ENCODE peak calls at places on chromosomes 7 and 10, in four cellular contexts. E is K562, U is HepG2, Q is GM12878. W is an unnamed sample.

GRCh38 chr10:34710391-34710751 is 104.7 kb downstream of the PARD3 start:
- DNase-seq in E (no peak), U (no peak), Q (no peak), W (no peak)

GRCh38 chr7:128017880-128018845 is 13.1 kb downstream of the LRRC4 start:
- DNase-seq in E (no peak), U (no peak), Q (no peak), W (no peak)

GRCh38 chr7:71173955-71174354 is 42.0 kb downstream of the GALNT17 start:
- DNase-seq in E (no peak), U (no peak), Q (no peak), W (no peak)

GRCh38 chr10:62613429-62613828 is 191.1 kb upstream of the ADO start:
- DNase-seq in E (no peak), U (no peak), Q (no peak), W (no peak)

GRCh38 chr7:108419961-108420360 is 36.3 kb downstream of the NRCAM start:
- DNase-seq in E (no peak), U (no peak), Q (no peak), W (no peak)

GRCh38 chr7:55476071-55476803 is 96.1 kb downstream of the VOPP1 start:
- DNase-seq in E (no peak), U (no peak), Q (no peak), W (no peak)

GRCh38 chr7:138000081-138000701 is 1.7 kb downstream of the CREB3L2 start:
- DNase-seq in E (peak), U (peak), Q (no peak), W (peak)

GRCh38 chr7:101912711-101913110 is 95.3 kb downstream of the CUX1 start:
- DNase-seq in E (no peak), U (no peak), Q (no peak), W (no peak)

GRCh38 chr7:19920200-19920599 is 146.8 kb upstream of the TMEM196 start:
- DNase-seq in E (no peak), U (no peak), Q (no peak), W (no peak)

GRCh38 chr7:121302214-121302745 is 26.5 kb upstream of the WNT16 start:
- DNase-seq in E (no peak), U (no peak), Q (no peak), W (no peak)

GRCh38 chr10:112966191-112966855 is 16.3 kb downstream of the TCF7L2 start:
- DNase-seq in E (no peak), U (no peak), Q (no peak), W (no peak)

GRCh38 chr7:69656890-69657289 is 58.6 kb downstream of the AUTS2 start:
- DNase-seq in E (no peak), U (no peak), Q (no peak), W (no peak)

GRCh38 chr7:47479821-47480575 is 101.9 kb downstream of the TNS3 start:
- DNase-seq in E (no peak), U (no peak), Q (no peak), W (no peak)

GRCh38 chr7:23713285-23714235 is 3.5 kb downstream of the STK31 start:
- DNase-seq in E (no peak), U (peak), Q (no peak), W (no peak)

GRCh38 chr10:131896403-131896802 is 4.4 kb upstream of the PPP2R2D start:
- DNase-seq in E (no peak), U (no peak), Q (no peak), W (no peak)

GRCh38 chr10:86658261-86658741 is 4.0 kb downstream of the OPN4 start:
- DNase-seq in E (no peak), U (no peak), Q (no peak), W (no peak)

GRCh38 chr7:83366629-83367028 is 203.9 kb upstream of the PCLO start:
- DNase-seq in E (no peak), U (no peak), Q (no peak), W (peak)

GRCh38 chr7:43071604-43072003 is 40.8 kb upstream of the HECW1 start:
- DNase-seq in E (peak), U (no peak), Q (no peak), W (peak)

GRCh38 chr10:100999742-101000601 is at the start of gene LZTS2:
- DNase-seq in E (peak), U (no peak), Q (no peak), W (peak)

GRCh38 chr7:100642534-100642907 is 1.2 kb upstream of the TFR2 start:
- DNase-seq in E (peak), U (peak), Q (no peak), W (peak)

GRCh38 chr10:78404296-78404695 is 370.6 kb downstream of the RPS24 start:
- DNase-seq in E (no peak), U (no peak), Q (no peak), W (no peak)

GRCh38 chr10:125231116-125231812 is 70.9 kb upstream of the CTBP2 start:
- DNase-seq in E (no peak), U (no peak), Q (no peak), W (peak)

GRCh38 chr10:109403551-109403950 is 519.8 kb downstream of the XPNPEP1 start:
- DNase-seq in E (no peak), U (no peak), Q (no peak), W (no peak)

GRCh38 chr7:5234852-5235831 is 45.1 kb downstream of the WIPI2 start:
- DNase-seq in E (no peak), U (no peak), Q (peak), W (no peak)

GRCh38 chr10:26391701-26392695 is 46.1 kb upstream of the APBB1IP start:
- DNase-seq in E (no peak), U (no peak), Q (no peak), W (peak)

GRCh38 chr7:138072726-138073125 is 3.5 kb upstream of the AKR1D1 start:
- DNase-seq in E (no peak), U (no peak), Q (no peak), W (peak)

GRCh38 chr7:158613481-158613880 is 25.9 kb upstream of the PTPRN2 start:
- DNase-seq in E (no peak), U (no peak), Q (peak), W (no peak)

DNA sequence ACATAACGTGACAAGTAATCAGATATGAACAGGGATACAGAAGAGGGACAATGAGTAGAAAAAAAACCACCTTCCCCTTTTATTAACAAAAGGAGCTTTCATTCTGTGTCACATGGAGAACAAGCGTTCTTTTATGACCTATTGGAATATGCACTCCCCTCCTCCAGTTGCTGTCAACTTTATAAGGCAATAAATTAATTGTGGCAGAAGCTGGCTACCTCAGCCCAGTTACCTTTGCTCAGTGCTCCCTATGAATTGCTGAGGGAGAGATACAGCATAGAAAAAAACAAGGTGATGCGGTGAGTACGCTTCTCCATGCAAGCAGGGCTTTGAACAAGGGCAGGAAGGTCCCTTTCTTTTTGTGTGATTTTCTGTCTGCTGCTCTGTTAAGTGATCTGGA is at the start of gene MGAM2:
- DNase-seq in E (no peak), U (no peak), Q (no peak), W (no peak)
- TF ChIP-seq JUNB in E (no peak), U (no peak), Q (no peak), W (no peak)

DNA sequence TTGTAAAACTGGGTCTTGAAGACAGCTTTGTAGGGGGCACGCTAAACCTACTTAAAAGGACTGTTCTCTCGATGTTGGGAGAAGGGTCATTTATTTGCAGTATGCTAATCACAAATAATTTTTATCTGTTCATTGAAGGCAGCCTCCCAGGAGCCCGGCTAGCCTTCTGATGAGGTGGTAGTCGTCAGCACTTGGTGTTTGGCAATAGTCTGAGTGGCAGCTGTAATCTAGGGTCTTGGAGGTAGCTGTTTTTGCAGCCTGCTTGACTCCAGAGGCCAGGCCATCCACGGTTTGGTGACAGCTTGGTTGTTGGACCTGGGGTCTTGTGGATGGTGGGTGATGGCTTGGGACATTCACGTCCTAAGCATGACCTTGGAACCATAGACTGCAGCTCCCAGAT is 2.2 kb downstream of the GTF2IRD1 start:
- DNase-seq in E (no peak), U (no peak), Q (no peak), W (no peak)
- H3K27ac ChIP-seq in E (no peak), U (peak), Q (no peak), W (no peak)

GRCh38 chr7:155466814-155467675 is 9.1 kb downstream of the EN2 start:
- DNase-seq in E (no peak), U (peak), Q (no peak), W (peak)
- TF ChIP-seq EZH2 in E (no peak), U (peak), Q (no peak), W (peak)

DNA sequence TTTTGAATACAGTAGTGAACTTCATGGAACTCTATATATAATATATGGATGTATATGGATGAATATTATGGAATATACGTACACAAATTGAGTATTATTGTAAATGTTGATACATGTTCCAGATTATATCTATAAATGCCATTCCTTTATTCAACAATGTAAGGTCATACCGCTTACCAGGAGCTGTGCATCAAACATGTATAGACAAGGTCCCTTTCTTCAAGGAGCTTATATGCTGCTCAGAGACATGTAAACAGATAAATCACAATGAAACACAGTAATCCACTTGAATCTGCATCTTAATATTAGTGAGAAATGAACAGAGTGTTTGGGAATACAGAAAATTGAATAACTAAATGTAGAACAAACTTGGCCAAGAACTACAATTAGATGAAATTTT is 898 bp upstream of the SEM1 start:
- DNase-seq in E (no peak), U (no peak), Q (no peak), W (no peak)
- TF ChIP-seq JUNB in E (no peak), U (no peak), Q (no peak), W (no peak)